ENCODE peak calls at places on chromosomes 6 and 20, in four cellular contexts. One of them, this sample, is unnamed.

GRCh38 chr20:48635791-48636267 is 192.0 kb downstream of the PREX1 start:
- DNase-seq in suprapubic skin: no peak
- DNase-seq in GM13977: peak; percentile 92
- DNase-seq in CD4-positive, alpha-beta T cell: peak; percentile 63
- DNase-seq in this sample: peak; percentile 85

GRCh38 chr20:51930775-51931174 is 128.5 kb upstream of the SALL4 start:
- DNase-seq in suprapubic skin: no peak
- DNase-seq in GM13977: no peak
- DNase-seq in CD4-positive, alpha-beta T cell: no peak
- DNase-seq in this sample: no peak

GRCh38 chr6:116876635-116877611 is at the start of gene RFX6:
- DNase-seq in suprapubic skin: no peak
- DNase-seq in GM13977: peak; percentile 25
- DNase-seq in CD4-positive, alpha-beta T cell: no peak
- DNase-seq in this sample: peak; percentile 14

GRCh38 chr6:6915813-6916547 is 191.8 kb upstream of the RREB1 start:
- DNase-seq in suprapubic skin: no peak
- DNase-seq in GM13977: no peak
- DNase-seq in CD4-positive, alpha-beta T cell: no peak
- DNase-seq in this sample: no peak

GRCh38 chr6:123965894-123966293 is 162.2 kb downstream of the NKAIN2 start:
- DNase-seq in suprapubic skin: no peak
- DNase-seq in GM13977: no peak
- DNase-seq in CD4-positive, alpha-beta T cell: no peak
- DNase-seq in this sample: no peak

GRCh38 chr6:122953766-122954165 is 42.3 kb upstream of the CLVS2 start:
- DNase-seq in suprapubic skin: no peak
- DNase-seq in GM13977: no peak
- DNase-seq in CD4-positive, alpha-beta T cell: no peak
- DNase-seq in this sample: no peak

GRCh38 chr20:8389381-8390368 is 257.6 kb downstream of the PLCB1 start:
- DNase-seq in suprapubic skin: no peak
- DNase-seq in GM13977: peak; percentile 9
- DNase-seq in CD4-positive, alpha-beta T cell: no peak
- DNase-seq in this sample: peak; percentile 11

GRCh38 chr20:33172781-33173180 is 4.8 kb downstream of the BPIFA2 start:
- DNase-seq in suprapubic skin: no peak
- DNase-seq in GM13977: no peak
- DNase-seq in CD4-positive, alpha-beta T cell: no peak
- DNase-seq in this sample: no peak

GRCh38 chr20:57251344-57251743 is 15.1 kb downstream of the BMP7 start:
- DNase-seq in suprapubic skin: no peak
- DNase-seq in GM13977: no peak
- DNase-seq in CD4-positive, alpha-beta T cell: no peak
- DNase-seq in this sample: no peak

GRCh38 chr20:61311656-61312387 is 59.8 kb downstream of the CDH4 start:
- DNase-seq in suprapubic skin: no peak
- DNase-seq in GM13977: no peak
- DNase-seq in CD4-positive, alpha-beta T cell: no peak
- DNase-seq in this sample: no peak

GRCh38 chr20:57440678-57441509 is 49.7 kb downstream of the RBM38 start:
- DNase-seq in suprapubic skin: peak; percentile 82
- DNase-seq in GM13977: no peak
- DNase-seq in CD4-positive, alpha-beta T cell: no peak
- DNase-seq in this sample: no peak

GRCh38 chr6:116268589-116269293 is 11.0 kb downstream of the TSPYL1 start:
- DNase-seq in suprapubic skin: no peak
- DNase-seq in GM13977: peak; percentile 49
- DNase-seq in CD4-positive, alpha-beta T cell: no peak
- DNase-seq in this sample: peak; percentile 41

GRCh38 chr20:15205023-15205422 is 867.6 kb upstream of the FLRT3 start:
- DNase-seq in suprapubic skin: no peak
- DNase-seq in GM13977: no peak
- DNase-seq in CD4-positive, alpha-beta T cell: no peak
- DNase-seq in this sample: no peak

GRCh38 chr20:31542201-31542842 is 28.1 kb downstream of the HM13 start:
- DNase-seq in suprapubic skin: no peak
- DNase-seq in GM13977: no peak
- DNase-seq in CD4-positive, alpha-beta T cell: no peak
- DNase-seq in this sample: no peak

GRCh38 chr6:3325210-3325609 is 66.5 kb downstream of the PSMG4 start:
- DNase-seq in suprapubic skin: no peak
- DNase-seq in GM13977: no peak
- DNase-seq in CD4-positive, alpha-beta T cell: no peak
- DNase-seq in this sample: no peak

GRCh38 chr6:90758741-90759140 is 171.9 kb upstream of the MAP3K7 start:
- DNase-seq in suprapubic skin: no peak
- DNase-seq in GM13977: no peak
- DNase-seq in CD4-positive, alpha-beta T cell: no peak
- DNase-seq in this sample: no peak

GRCh38 chr6:139370707-139371345 is 3.6 kb downstream of the CITED2 start:
- DNase-seq in suprapubic skin: no peak
- DNase-seq in GM13977: no peak
- DNase-seq in CD4-positive, alpha-beta T cell: no peak
- DNase-seq in this sample: no peak

GRCh38 chr20:61941721-61942405 is 123.8 kb downstream of the TAF4 start:
- DNase-seq in suprapubic skin: no peak
- DNase-seq in GM13977: no peak
- DNase-seq in CD4-positive, alpha-beta T cell: no peak
- DNase-seq in this sample: no peak

GRCh38 chr6:63764318-63764916 is 128.8 kb downstream of the PHF3 start:
- DNase-seq in suprapubic skin: no peak
- DNase-seq in GM13977: no peak
- DNase-seq in CD4-positive, alpha-beta T cell: no peak
- DNase-seq in this sample: no peak

GRCh38 chr20:21397341-21398108 is at the start of gene NKX2-4:
- DNase-seq in suprapubic skin: no peak
- DNase-seq in GM13977: no peak
- DNase-seq in CD4-positive, alpha-beta T cell: no peak
- DNase-seq in this sample: no peak

GRCh38 chr6:3259491-3259958 is 778 bp downstream of the PSMG4 start:
- DNase-seq in suprapubic skin: no peak
- DNase-seq in GM13977: peak; percentile 55
- DNase-seq in CD4-positive, alpha-beta T cell: peak; percentile 11
- DNase-seq in this sample: no peak

GRCh38 chr6:106476326-106477105 is 116.0 kb downstream of the CRYBG1 start:
- DNase-seq in suprapubic skin: no peak
- DNase-seq in GM13977: no peak
- DNase-seq in CD4-positive, alpha-beta T cell: no peak
- DNase-seq in this sample: no peak

GRCh38 chr6:105550961-105551625 is 148.2 kb upstream of the PREP start:
- DNase-seq in suprapubic skin: no peak
- DNase-seq in GM13977: no peak
- DNase-seq in CD4-positive, alpha-beta T cell: no peak
- DNase-seq in this sample: no peak

GRCh38 chr6:79188885-79189505 is 45.5 kb downstream of the HMGN3 start:
- DNase-seq in suprapubic skin: no peak
- DNase-seq in GM13977: no peak
- DNase-seq in CD4-positive, alpha-beta T cell: no peak
- DNase-seq in this sample: no peak

GRCh38 chr6:111113731-111114438 is 26.6 kb downstream of the SLC16A10 start:
- DNase-seq in suprapubic skin: peak; percentile 59
- DNase-seq in GM13977: no peak
- DNase-seq in CD4-positive, alpha-beta T cell: peak; percentile 3
- DNase-seq in this sample: no peak

GRCh38 chr6:90107721-90108364 is 188.8 kb downstream of the BACH2 start:
- DNase-seq in suprapubic skin: no peak
- DNase-seq in GM13977: no peak
- DNase-seq in CD4-positive, alpha-beta T cell: no peak
- DNase-seq in this sample: peak; percentile 25

GRCh38 chr20:55576981-55577380 is 428.3 kb downstream of the CBLN4 start:
- DNase-seq in suprapubic skin: no peak
- DNase-seq in GM13977: no peak
- DNase-seq in CD4-positive, alpha-beta T cell: no peak
- DNase-seq in this sample: no peak

GRCh38 chr6:31729979-31730630 is 1.0 kb upstream of the DDAH2 start:
- DNase-seq in suprapubic skin: peak; percentile 95
- DNase-seq in GM13977: peak; percentile 86
- DNase-seq in CD4-positive, alpha-beta T cell: peak; percentile 56
- DNase-seq in this sample: peak; percentile 83

GRCh38 chr6:35058827-35059522 is 82.2 kb downstream of the TCP11 start:
- DNase-seq in suprapubic skin: no peak
- DNase-seq in GM13977: no peak
- DNase-seq in CD4-positive, alpha-beta T cell: no peak
- DNase-seq in this sample: no peak

GRCh38 chr6:81969814-81970213 is 217.3 kb upstream of the TENT5A start:
- DNase-seq in suprapubic skin: no peak
- DNase-seq in GM13977: no peak
- DNase-seq in CD4-positive, alpha-beta T cell: no peak
- DNase-seq in this sample: no peak

GRCh38 chr6:147463651-147464050 is 44.8 kb upstream of the SAMD5 start:
- DNase-seq in suprapubic skin: no peak
- DNase-seq in GM13977: no peak
- DNase-seq in CD4-positive, alpha-beta T cell: no peak
- DNase-seq in this sample: no peak

GRCh38 chr6:71248306-71248705 is 40.3 kb upstream of the OGFRL1 start:
- DNase-seq in suprapubic skin: no peak
- DNase-seq in GM13977: no peak
- DNase-seq in CD4-positive, alpha-beta T cell: no peak
- DNase-seq in this sample: no peak

GRCh38 chr6:148926478-148926877 is 179.6 kb downstream of the UST start:
- DNase-seq in suprapubic skin: peak; percentile 73
- DNase-seq in GM13977: no peak
- DNase-seq in CD4-positive, alpha-beta T cell: no peak
- DNase-seq in this sample: no peak

GRCh38 chr6:23518294-23518693 is 607.7 kb upstream of the NRSN1 start:
- DNase-seq in suprapubic skin: no peak
- DNase-seq in GM13977: no peak
- DNase-seq in CD4-positive, alpha-beta T cell: no peak
- DNase-seq in this sample: no peak

GRCh38 chr20:19995220-19995863 is 21.8 kb upstream of the NAA20 start:
- DNase-seq in suprapubic skin: no peak
- DNase-seq in GM13977: peak; percentile 62
- DNase-seq in CD4-positive, alpha-beta T cell: no peak
- DNase-seq in this sample: peak; percentile 57

GRCh38 chr20:2237059-2237458 is 58.7 kb upstream of the TGM3 start:
- DNase-seq in suprapubic skin: peak; percentile 77
- DNase-seq in GM13977: no peak
- DNase-seq in CD4-positive, alpha-beta T cell: no peak
- DNase-seq in this sample: no peak
- TF ChIP-seq CTCF in suprapubic skin: peak; percentile 3
- TF ChIP-seq CTCF in GM13977: no peak
- TF ChIP-seq CTCF in CD4-positive, alpha-beta T cell: no peak
- TF ChIP-seq CTCF in this sample: no peak

DNA sequence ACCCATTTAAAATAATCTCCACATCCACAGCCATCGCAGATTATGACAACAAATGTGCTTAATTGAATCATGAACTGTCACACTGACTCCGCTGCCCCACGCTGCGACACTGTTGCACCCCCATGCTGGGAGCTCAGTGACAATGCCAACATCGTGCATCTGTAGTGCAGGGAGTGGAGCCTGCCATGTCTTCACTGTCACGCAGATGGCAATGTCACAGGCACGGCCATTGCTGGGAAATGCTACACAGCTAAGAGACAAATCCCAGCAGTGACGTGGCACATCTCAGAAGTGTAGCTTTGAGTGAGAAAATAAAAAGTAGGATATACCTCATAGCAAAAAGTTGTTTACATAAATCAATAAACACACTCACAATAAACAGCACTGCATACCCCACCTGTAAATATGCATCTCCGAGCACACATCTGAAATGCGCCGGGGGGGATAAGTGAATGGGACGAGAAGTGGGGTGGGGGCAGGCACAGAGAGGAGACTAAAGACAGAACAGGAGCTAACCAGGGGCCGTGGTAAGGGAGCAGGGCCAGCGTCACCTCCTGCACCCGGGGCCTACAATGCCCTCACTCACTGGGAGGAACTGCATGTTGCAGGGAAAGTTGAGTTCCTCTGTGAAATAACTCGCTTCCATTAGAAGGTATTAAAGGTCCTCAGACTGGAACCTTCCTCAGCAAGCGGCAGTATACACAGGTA is 349.9 kb downstream of the THBS2 start:
- DNase-seq in suprapubic skin: no peak
- DNase-seq in GM13977: no peak
- DNase-seq in CD4-positive, alpha-beta T cell: no peak
- DNase-seq in this sample: no peak
- TF ChIP-seq CTCF in suprapubic skin: no peak
- TF ChIP-seq CTCF in GM13977: no peak
- TF ChIP-seq CTCF in CD4-positive, alpha-beta T cell: no peak
- TF ChIP-seq CTCF in this sample: no peak

GRCh38 chr6:75205776-75206334 is at the start of gene COL12A1:
- DNase-seq in suprapubic skin: peak; percentile 96
- DNase-seq in GM13977: peak; percentile 31
- DNase-seq in CD4-positive, alpha-beta T cell: no peak
- DNase-seq in this sample: peak; percentile 22
- TF ChIP-seq CTCF in suprapubic skin: no peak
- TF ChIP-seq CTCF in GM13977: no peak
- TF ChIP-seq CTCF in CD4-positive, alpha-beta T cell: no peak
- TF ChIP-seq CTCF in this sample: no peak

GRCh38 chr6:137625808-137626207 is 131.6 kb upstream of the OLIG3 start:
- DNase-seq in suprapubic skin: no peak
- DNase-seq in GM13977: no peak
- DNase-seq in CD4-positive, alpha-beta T cell: no peak
- DNase-seq in this sample: no peak
- TF ChIP-seq CTCF in suprapubic skin: no peak
- TF ChIP-seq CTCF in GM13977: no peak
- TF ChIP-seq CTCF in CD4-positive, alpha-beta T cell: no peak
- TF ChIP-seq CTCF in this sample: no peak

This sample was measured in GM10248.